ENCODE peak calls at places on chromosomes 3 and 15, in ten cellular contexts. Y is cardiac fibroblast; N is PC-9; V is GM23338; H is thoracic aorta; O is Jurkat, Clone E6-1; L is fibroblast of mammary gland; J is adipocyte; X is effector memory CD4-positive, alpha-beta T cell; A is astrocyte of the spinal cord. G is an unnamed sample.

GRCh38 chr3:61521229-61521628 is 40.1 kb upstream of the PTPRG start:
- DNase-seq in Y (no peak), N (no peak), V (peak), H (no peak), O (no peak), L (no peak), J (no peak), X (no peak), A (no peak), G (no peak)

GRCh38 chr3:81242871-81243270 is 518.6 kb downstream of the GBE1 start:
- DNase-seq in Y (peak), N (no peak), V (no peak), H (no peak), O (peak), L (peak), J (peak), X (no peak), A (peak), G (no peak)

GRCh38 chr15:74799843-74800558 is 12.6 kb upstream of the LMAN1L start:
- DNase-seq in Y (peak), N (peak), V (peak), H (peak), O (no peak), L (peak), J (peak), X (peak), A (peak), G (no peak)

GRCh38 chr15:80823120-80823519 is 44.0 kb downstream of the CEMIP start:
- DNase-seq in Y (no peak), N (no peak), V (no peak), H (no peak), O (no peak), L (no peak), J (no peak), X (no peak), A (no peak), G (no peak)

GRCh38 chr3:55882006-55882405 is 394.9 kb upstream of the WNT5A start:
- DNase-seq in Y (no peak), N (no peak), V (peak), H (no peak), O (no peak), L (no peak), J (no peak), X (no peak), A (no peak), G (no peak)

GRCh38 chr3:133476971-133477375 is 77.1 kb downstream of the BFSP2 start:
- DNase-seq in Y (no peak), N (no peak), V (no peak), H (no peak), O (no peak), L (no peak), J (no peak), X (no peak), A (no peak), G (no peak)

GRCh38 chr15:85752591-85752990 is 42.1 kb downstream of the KLHL25 start:
- DNase-seq in Y (no peak), N (peak), V (peak), H (no peak), O (no peak), L (no peak), J (no peak), X (no peak), A (no peak), G (peak)

GRCh38 chr15:74315626-74316025 is 51.8 kb downstream of the CYP11A1 start:
- DNase-seq in Y (no peak), N (no peak), V (no peak), H (no peak), O (peak), L (no peak), J (no peak), X (no peak), A (no peak), G (no peak)

GRCh38 chr3:71580636-71581215 is 2.8 kb downstream of the FOXP1 start:
- DNase-seq in Y (no peak), N (no peak), V (peak), H (no peak), O (no peak), L (no peak), J (peak), X (no peak), A (peak), G (no peak)
- H3K4me3 ChIP-seq in Y (no peak), N (peak), V (peak), H (peak), O (no peak), L (peak), J (peak), X (peak), A (peak), G (peak)

GRCh38 chr15:90660195-90660995 is 56.8 kb upstream of the BLM start:
- DNase-seq in Y (peak), N (peak), V (no peak), H (peak), O (peak), L (peak), J (peak), X (peak), A (peak), G (peak)
- H3K4me3 ChIP-seq in Y (no peak), N (peak), V (no peak), H (peak), O (peak), L (no peak), J (peak), X (peak), A (no peak), G (peak)

GRCh38 chr15:89665449-89666146 is 10.3 kb upstream of the KIF7 start:
- DNase-seq in Y (peak), N (peak), V (peak), H (no peak), O (no peak), L (peak), J (peak), X (no peak), A (peak), G (peak)
- H3K4me3 ChIP-seq in Y (peak), N (peak), V (peak), H (peak), O (no peak), L (peak), J (peak), X (no peak), A (peak), G (peak)

GRCh38 chr3:40044487-40044886 is 235.1 kb downstream of the MYRIP start:
- DNase-seq in Y (peak), N (no peak), V (no peak), H (no peak), O (no peak), L (peak), J (peak), X (no peak), A (peak), G (no peak)
- H3K4me3 ChIP-seq in Y (no peak), N (no peak), V (no peak), H (no peak), O (no peak), L (no peak), J (no peak), X (no peak), A (no peak), G (no peak)

DNA sequence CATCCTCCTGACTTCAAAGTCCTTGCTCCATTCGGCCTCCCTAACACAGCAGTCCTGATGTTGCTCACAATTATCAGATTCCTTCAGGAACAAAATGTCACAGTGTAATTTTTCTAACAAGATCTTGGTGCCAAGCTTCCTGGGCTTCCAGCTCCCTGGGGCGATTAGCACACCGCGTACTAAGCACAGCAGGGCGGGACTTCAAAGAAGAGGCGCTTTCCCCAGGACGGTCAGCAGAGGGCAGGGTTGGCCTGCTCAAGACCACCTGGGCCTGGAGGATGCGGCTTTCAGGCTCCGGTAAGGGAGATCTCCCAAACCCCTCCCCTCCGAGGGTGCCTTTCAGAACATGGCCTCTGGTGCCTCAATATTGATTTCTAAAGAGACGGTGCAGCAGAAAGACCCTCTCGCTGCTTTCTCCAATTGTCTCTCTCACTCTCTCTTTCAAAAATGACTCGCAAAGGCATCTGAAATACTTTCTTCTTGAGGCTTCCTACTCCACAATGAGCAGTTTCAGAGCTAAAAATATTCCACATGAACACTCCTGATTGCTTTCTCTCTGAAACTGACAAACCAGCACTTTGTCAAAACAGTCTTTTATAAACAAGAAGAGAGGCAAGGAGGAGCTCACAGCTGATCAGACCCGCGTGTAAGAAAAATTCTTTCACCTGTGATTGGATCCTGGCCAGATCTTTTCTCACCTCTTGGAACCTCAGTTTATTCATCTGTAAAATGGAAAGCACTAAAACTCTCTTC is 154.1 kb downstream of the ADAMTS9 start:
- DNase-seq in Y (peak), N (peak), V (peak), H (peak), O (peak), L (peak), J (peak), X (no peak), A (peak), G (peak)
- H3K4me3 ChIP-seq in Y (no peak), N (no peak), V (no peak), H (peak), O (no peak), L (no peak), J (peak), X (no peak), A (no peak), G (peak)